ENCODE peak calls at places on chromosomes 6 and 20, in four cellular contexts. W is mammary epithelial cell; D is effector CD4-positive, alpha-beta T cell; M is activated T-helper 1 cell treated with anti-CD3 and anti-CD28 coated beads, Interleukin-12 subunit alpha, Interleukin-12 subunit beta, Interleukin-2, Interleukin-4 antibody, amounts not matched to agents 30 ng/mL and 10 ng/mL and 1 ng/mL, durations not matched to agents 14 hours and 24 hours and 36 hours. V is an unnamed sample.

GRCh38 chr20:48718914-48719578 is 108.8 kb downstream of the PREX1 start:
- DNase-seq in W (no peak), D (no peak), M (peak), V (no peak)

GRCh38 chr20:58012731-58013510 is 215.5 kb downstream of the ANKRD60 start:
- DNase-seq in W (no peak), D (no peak), M (no peak), V (no peak)

GRCh38 chr6:57265755-57266221 is 43.7 kb upstream of the RAB23 start:
- DNase-seq in W (no peak), D (no peak), M (no peak), V (no peak)

GRCh38 chr20:62832212-62832922 is 15.5 kb downstream of the COL9A3 start:
- DNase-seq in W (no peak), D (no peak), M (peak), V (no peak)

GRCh38 chr20:33865761-33866160 is 54.6 kb downstream of the CHMP4B start:
- DNase-seq in W (no peak), D (no peak), M (no peak), V (no peak)

GRCh38 chr20:37984018-37984785 is 49.1 kb downstream of the TTI1 start:
- DNase-seq in W (no peak), D (no peak), M (no peak), V (no peak)

GRCh38 chr6:96611342-96611964 is 48.5 kb downstream of the FHL5 start:
- DNase-seq in W (no peak), D (no peak), M (no peak), V (no peak)

GRCh38 chr20:2103454-2104153 is 2.0 kb downstream of the STK35 start:
- DNase-seq in W (no peak), D (no peak), M (no peak), V (no peak)

GRCh38 chr6:1091905-1092304 is 220.0 kb upstream of the FOXQ1 start:
- DNase-seq in W (no peak), D (no peak), M (no peak), V (no peak)

GRCh38 chr20:53993310-53993709 is 77.1 kb downstream of the BCAS1 start:
- DNase-seq in W (no peak), D (no peak), M (no peak), V (no peak)

GRCh38 chr6:105991561-105992314 is 94.4 kb upstream of the PRDM1 start:
- DNase-seq in W (peak), D (peak), M (no peak), V (peak)

GRCh38 chr6:134593024-134593423 is 275.1 kb upstream of the SGK1 start:
- DNase-seq in W (no peak), D (no peak), M (no peak), V (no peak)

GRCh38 chr6:22173311-22173710 is 123.5 kb downstream of the PRL start:
- DNase-seq in W (no peak), D (no peak), M (no peak), V (no peak)

GRCh38 chr20:49833483-49833882 is 20.9 kb downstream of the SLC9A8 start:
- DNase-seq in W (no peak), D (no peak), M (no peak), V (no peak)

GRCh38 chr6:41732601-41733348 is 2.6 kb downstream of the TFEB start:
- DNase-seq in W (peak), D (peak), M (peak), V (peak)

GRCh38 chr20:57874141-57874540 is 164.3 kb upstream of the PMEPA1 start:
- DNase-seq in W (no peak), D (no peak), M (no peak), V (no peak)

GRCh38 chr6:152089992-152090391 is 282.5 kb downstream of the ESR1 start:
- DNase-seq in W (peak), D (no peak), M (no peak), V (peak)

GRCh38 chr6:2102316-2102883 is 143.0 kb downstream of the GMDS start:
- DNase-seq in W (peak), D (no peak), M (no peak), V (no peak)

GRCh38 chr6:79713701-79714322 is 82.7 kb downstream of the SH3BGRL2 start:
- DNase-seq in W (peak), D (peak), M (no peak), V (no peak)

GRCh38 chr6:141265748-141266647 is 866.7 kb upstream of the GJE1 start:
- DNase-seq in W (no peak), D (no peak), M (no peak), V (no peak)

GRCh38 chr20:38222231-38222922 is 38.2 kb downstream of the KIAA1755 start:
- DNase-seq in W (peak), D (peak), M (peak), V (peak)

GRCh38 chr6:11613336-11613735 is 75.8 kb downstream of the TMEM170B start:
- DNase-seq in W (no peak), D (no peak), M (no peak), V (no peak)

GRCh38 chr6:112780498-112781096 is 433.5 kb downstream of the RFPL4B start:
- DNase-seq in W (peak), D (no peak), M (no peak), V (peak)

GRCh38 chr20:51678041-51678697 is 90.0 kb downstream of the ATP9A start:
- DNase-seq in W (no peak), D (no peak), M (no peak), V (no peak)